ENCODE peak calls at places on chromosomes 3 and 15, in four cellular contexts. J is hepatocyte, Z is anterior cingulate cortex, T is T follicular helper cell. O is an unnamed sample.

GRCh38 chr3:13866406-13866965 is 13.4 kb downstream of the WNT7A start:
- DNase-seq in Z (no peak), J (no peak), T (peak), O (peak)

GRCh38 chr3:16908878-16909277 is 24.1 kb downstream of the PLCL2 start:
- DNase-seq in Z (no peak), J (no peak), T (no peak), O (no peak)

GRCh38 chr15:69559440-69560215 is 107.0 kb downstream of the RPLP1 start:
- DNase-seq in T (no peak), J (no peak), Z (no peak), O (no peak)

GRCh38 chr3:49616061-49616460 is 58.1 kb upstream of the APEH start:
- DNase-seq in Z (no peak), T (no peak), J (no peak), O (no peak)

GRCh38 chr3:109071349-109072142 is 46.4 kb downstream of the MORC1 start:
- DNase-seq in T (no peak), Z (no peak), J (peak), O (no peak)

GRCh38 chr3:196915375-196915774 is 27.0 kb downstream of the NCBP2 start:
- DNase-seq in J (no peak), Z (no peak), T (no peak), O (no peak)

GRCh38 chr3:183430325-183430957 is 2.0 kb upstream of the MCF2L2 start:
- DNase-seq in J (no peak), T (no peak), Z (no peak), O (no peak)

GRCh38 chr15:48406911-48407310 is 75.7 kb downstream of the DUT start:
- DNase-seq in J (no peak), T (no peak), Z (no peak), O (no peak)

GRCh38 chr15:90131848-90132247 is 29.6 kb upstream of the IDH2 start:
- DNase-seq in J (no peak), T (no peak), Z (no peak), O (no peak)

GRCh38 chr3:50245831-50246516 is 10.0 kb downstream of the GNAI2 start:
- DNase-seq in J (peak), Z (peak), T (peak), O (peak)

GRCh38 chr3:99542771-99543518 is 95.4 kb upstream of the COL8A1 start:
- DNase-seq in Z (no peak), J (no peak), T (no peak), O (no peak)

GRCh38 chr3:22939349-22939748 is 263.8 kb upstream of the UBE2E2 start:
- DNase-seq in J (peak), Z (no peak), T (no peak), O (no peak)

GRCh38 chr3:176362191-176362731 is 835.0 kb downstream of the TBL1XR1 start:
- DNase-seq in Z (no peak), J (peak), T (no peak), O (no peak)

GRCh38 chr15:64024172-64025050 is 21.9 kb downstream of the DAPK2 start:
- DNase-seq in T (no peak), Z (no peak), J (no peak), O (no peak)

GRCh38 chr3:64983583-64984359 is 296.0 kb upstream of the ADAMTS9 start:
- DNase-seq in T (no peak), Z (no peak), J (no peak), O (no peak)

GRCh38 chr15:51286816-51287215 is 51.6 kb downstream of the CYP19A1 start:
- DNase-seq in T (no peak), Z (no peak), J (no peak), O (no peak)

GRCh38 chr3:37712918-37713819 is 148.5 kb upstream of the CTDSPL start:
- DNase-seq in J (no peak), Z (no peak), T (no peak), O (no peak)

GRCh38 chr15:31269961-31270575 is 56.6 kb upstream of the KLF13 start:
- DNase-seq in Z (no peak), T (no peak), J (no peak), O (no peak)

GRCh38 chr3:16816048-16816780 is 68.5 kb upstream of the PLCL2 start:
- DNase-seq in J (no peak), Z (no peak), T (no peak), O (no peak)

GRCh38 chr3:52891164-52891563 is 6.2 kb downstream of the STIMATE start:
- DNase-seq in J (no peak), Z (no peak), T (no peak), O (no peak)

GRCh38 chr15:85753261-85753660 is 41.5 kb downstream of the KLHL25 start:
- DNase-seq in T (no peak), J (no peak), Z (no peak), O (no peak)

GRCh38 chr3:143188881-143189280 is 69.3 kb downstream of the CHST2 start:
- DNase-seq in T (no peak), J (no peak), Z (no peak), O (no peak)

GRCh38 chr15:88069561-88069960 is 187.0 kb downstream of the NTRK3 start:
- DNase-seq in J (no peak), T (no peak), Z (no peak), O (no peak)

GRCh38 chr3:160671231-160671630 is 5.7 kb upstream of the ARL14 start:
- DNase-seq in J (no peak), T (no peak), Z (no peak), O (no peak)

GRCh38 chr3:186273586-186273985 is 88.4 kb downstream of the DGKG start:
- DNase-seq in J (no peak), T (no peak), Z (peak), O (no peak)

GRCh38 chr15:60420322-60420721 is 22.5 kb upstream of the ANXA2 start:
- DNase-seq in Z (no peak), J (no peak), T (no peak), O (no peak)

GRCh38 chr3:137061186-137061585 is 103.4 kb downstream of the IL20RB start:
- DNase-seq in J (no peak), T (no peak), Z (no peak), O (no peak)

GRCh38 chr15:51726302-51727073 is 11.0 kb downstream of the LYSMD2 start:
- DNase-seq in T (no peak), J (peak), Z (no peak), O (no peak)

O was measured in CD4-positive, alpha-beta T cell.